ENCODE peak calls at places on chromosomes 16 and 17, in five cellular contexts. J is DMS 273 treated with DMSO at 0.1 percent for 48 hours, A is ureter, V is progenitor cell of endocrine pancreas, S is fibroblast of mammary gland. F is an unnamed sample.

GRCh38 chr16:82452002-82452741 is 174.6 kb upstream of the CDH13 start:
- DNase-seq in J (no peak), A (no peak), V (no peak), S (no peak), F (no peak)

GRCh38 chr16:77117687-77118086 is 73.3 kb upstream of the MON1B start:
- DNase-seq in J (no peak), A (no peak), V (no peak), S (no peak), F (no peak)

GRCh38 chr16:82229800-82230619 is 60.0 kb upstream of the MPHOSPH6 start:
- DNase-seq in J (peak), A (peak), V (peak), S (peak), F (peak)

GRCh38 chr17:81037026-81037782 is 2.3 kb downstream of the BAIAP2 start:
- DNase-seq in J (no peak), A (peak), V (no peak), S (no peak), F (no peak)

GRCh38 chr17:50359005-50359699 is 13.2 kb downstream of the XYLT2 start:
- DNase-seq in J (no peak), A (peak), V (no peak), S (no peak), F (no peak)

GRCh38 chr16:71629617-71630016 is 3.6 kb downstream of the MARVELD3 start:
- DNase-seq in J (no peak), A (no peak), V (no peak), S (no peak), F (no peak)

GRCh38 chr17:73228748-73229236 is 32.9 kb downstream of the CPSF4L start:
- DNase-seq in J (peak), A (peak), V (no peak), S (peak), F (peak)

GRCh38 chr16:87587636-87588035 is 14.7 kb upstream of the JPH3 start:
- DNase-seq in J (no peak), A (no peak), V (no peak), S (no peak), F (no peak)

GRCh38 chr17:8153550-8153956 is 1.3 kb upstream of the PER1 start:
- DNase-seq in J (no peak), A (peak), V (no peak), S (peak), F (peak)

GRCh38 chr17:54353789-54354525 is 531.2 kb downstream of the KIF2B start:
- DNase-seq in J (no peak), A (no peak), V (no peak), S (no peak), F (no peak)

GRCh38 chr16:75208861-75209505 is 2.0 kb upstream of the CTRB2 start:
- DNase-seq in J (no peak), A (no peak), V (no peak), S (no peak), F (no peak)

GRCh38 chr17:64780096-64781012 is 118.2 kb upstream of the SMURF2 start:
- DNase-seq in J (no peak), A (peak), V (peak), S (no peak), F (peak)

GRCh38 chr17:38544839-38545209 is 60.9 kb downstream of the SRCIN1 start:
- DNase-seq in J (no peak), A (no peak), V (no peak), S (no peak), F (no peak)

GRCh38 chr16:3580686-3581085 is 3.5 kb upstream of the NLRC3 start:
- DNase-seq in J (no peak), A (no peak), V (no peak), S (peak), F (no peak)

GRCh38 chr17:38563362-38564253 is 42.1 kb downstream of the SRCIN1 start:
- DNase-seq in J (no peak), A (no peak), V (no peak), S (no peak), F (no peak)

GRCh38 chr17:49325980-49326379 is 36.1 kb downstream of the ZNF652 start:
- DNase-seq in J (no peak), A (no peak), V (no peak), S (no peak), F (no peak)

GRCh38 chr17:55495239-55495638 is 16.0 kb downstream of the SMIM36 start:
- DNase-seq in J (no peak), A (no peak), V (no peak), S (no peak), F (no peak)

GRCh38 chr17:38636054-38636453 is 30.3 kb upstream of the SRCIN1 start:
- DNase-seq in J (no peak), A (no peak), V (no peak), S (no peak), F (no peak)

GRCh38 chr16:56688762-56689161 is 6.5 kb downstream of the MT1X start:
- DNase-seq in J (peak), A (no peak), V (no peak), S (peak), F (no peak)

GRCh38 chr16:22328081-22328725 is 31.0 kb downstream of the POLR3E start:
- DNase-seq in J (no peak), A (no peak), V (no peak), S (no peak), F (no peak)

GRCh38 chr16:53768167-53768566 is 64.2 kb downstream of the FTO start:
- DNase-seq in J (no peak), A (no peak), V (no peak), S (peak), F (peak)

GRCh38 chr17:40339068-40339699 is 25.4 kb downstream of the GJD3 start:
- DNase-seq in J (no peak), A (no peak), V (no peak), S (no peak), F (no peak)

GRCh38 chr17:4427505-4427904 is 6.2 kb upstream of the SPNS3 start:
- DNase-seq in J (no peak), A (no peak), V (no peak), S (no peak), F (no peak)

GRCh38 chr16:86975445-86975844 is 341.7 kb downstream of the C16orf95 start:
- DNase-seq in J (no peak), A (no peak), V (no peak), S (peak), F (peak)

GRCh38 chr17:80860703-80861359 is 130.8 kb upstream of the CHMP6 start:
- DNase-seq in J (no peak), A (no peak), V (no peak), S (no peak), F (no peak)

GRCh38 chr17:75499313-75500022 is 15.9 kb downstream of the CASKIN2 start:
- DNase-seq in J (no peak), A (no peak), V (no peak), S (no peak), F (no peak)

GRCh38 chr16:72247821-72248253 is 75.9 kb upstream of the PMFBP1 start:
- DNase-seq in J (no peak), A (no peak), V (no peak), S (peak), F (peak)

GRCh38 chr16:2515180-2515803 is 1.5 kb downstream of the ATP6V0C start:
- DNase-seq in J (no peak), A (no peak), V (no peak), S (no peak), F (no peak)

GRCh38 chr17:64276961-64277505 is 14.0 kb upstream of the TEX2 start:
- DNase-seq in J (no peak), A (no peak), V (no peak), S (no peak), F (no peak)

GRCh38 chr16:89507834-89508590 is at the start of gene SPG7:
- DNase-seq in J (peak), A (peak), V (peak), S (peak), F (peak)

GRCh38 chr17:1244606-1245012 is 25.6 kb upstream of the BHLHA9 start:
- DNase-seq in J (no peak), A (no peak), V (no peak), S (no peak), F (no peak)

GRCh38 chr16:30697264-30698138 is 1.5 kb upstream of the SRCAP start:
- DNase-seq in J (peak), A (no peak), V (no peak), S (no peak), F (peak)

GRCh38 chr16:49489686-49490320 is 116.2 kb downstream of the C16orf78 start:
- DNase-seq in J (no peak), A (no peak), V (no peak), S (no peak), F (no peak)

GRCh38 chr16:66847533-66848057 is 3.4 kb downstream of the CA7 start:
- DNase-seq in J (no peak), A (no peak), V (no peak), S (no peak), F (no peak)

GRCh38 chr17:42518755-42519545 is 17.1 kb upstream of the NAGLU start:
- DNase-seq in J (peak), A (peak), V (no peak), S (no peak), F (peak)

GRCh38 chr17:4393806-4394205 is 27.3 kb upstream of the UBE2G1 start:
- DNase-seq in J (no peak), A (peak), V (no peak), S (no peak), F (no peak)

F was measured in HCEC 1CT.